ENCODE peak calls at places on chromosomes 3 and 15, in nine cellular contexts. O is lower lobe of right lung, J is colonic mucosa, D is HCT116, L is heart left ventricle, N is fibroblast of lung, Z is cardiac muscle cell, P is tibial nerve, X is neuronal stem cell. M is an unnamed sample.

GRCh38 chr3:149319750-149320149 is 13.7 kb downstream of the TM4SF18 start:
- DNase-seq in O (no peak), P (no peak), X (no peak), D (no peak), Z (no peak), N (peak), J (no peak), L (no peak), M (no peak)

GRCh38 chr15:63221346-63221745 is 31.9 kb downstream of the RAB8B start:
- DNase-seq in X (no peak), Z (no peak), J (no peak), O (no peak), N (peak), P (no peak), D (no peak), L (peak), M (peak)

GRCh38 chr3:171391432-171391831 is 68.8 kb downstream of the TNIK start:
- DNase-seq in D (no peak), P (no peak), L (no peak), Z (no peak), J (no peak), O (no peak), N (no peak), X (no peak), M (no peak)

GRCh38 chr3:52782412-52783210 is 5.2 kb downstream of the ITIH1 start:
- DNase-seq in X (no peak), L (peak), N (no peak), Z (no peak), P (no peak), J (no peak), O (peak), D (no peak), M (no peak)

GRCh38 chr3:70816346-70816745 is 503.9 kb upstream of the MDFIC2 start:
- DNase-seq in Z (no peak), L (no peak), O (no peak), N (no peak), P (no peak), J (no peak), D (no peak), X (no peak), M (no peak)

GRCh38 chr15:70892912-70893560 is 410 bp downstream of the LRRC49 start:
- DNase-seq in J (no peak), D (no peak), P (no peak), Z (peak), L (peak), N (peak), O (no peak), X (no peak), M (no peak)

GRCh38 chr15:59165726-59166125 is 40.9 kb upstream of the LDHAL6B start:
- DNase-seq in L (no peak), D (no peak), Z (peak), P (no peak), N (peak), X (no peak), O (no peak), J (no peak), M (no peak)

GRCh38 chr3:136277115-136277514 is 27.0 kb downstream of the PCCB start:
- DNase-seq in X (no peak), J (no peak), D (no peak), O (no peak), P (no peak), Z (no peak), N (no peak), L (no peak), M (no peak)

GRCh38 chr3:34212671-34213070 is 414.2 kb downstream of the PDCD6IP start:
- DNase-seq in Z (peak), D (no peak), N (peak), X (peak), J (no peak), O (no peak), P (peak), L (peak), M (no peak)

GRCh38 chr15:100763764-100764750 is 115.6 kb upstream of the ALDH1A3 start:
- DNase-seq in D (no peak), O (no peak), N (no peak), P (no peak), L (no peak), J (no peak), Z (peak), X (no peak), M (no peak)
- H3K27ac ChIP-seq in D (no peak), O (no peak), N (no peak), P (no peak), L (no peak), J (no peak), Z (no peak), X (no peak), M (no peak)

DNA sequence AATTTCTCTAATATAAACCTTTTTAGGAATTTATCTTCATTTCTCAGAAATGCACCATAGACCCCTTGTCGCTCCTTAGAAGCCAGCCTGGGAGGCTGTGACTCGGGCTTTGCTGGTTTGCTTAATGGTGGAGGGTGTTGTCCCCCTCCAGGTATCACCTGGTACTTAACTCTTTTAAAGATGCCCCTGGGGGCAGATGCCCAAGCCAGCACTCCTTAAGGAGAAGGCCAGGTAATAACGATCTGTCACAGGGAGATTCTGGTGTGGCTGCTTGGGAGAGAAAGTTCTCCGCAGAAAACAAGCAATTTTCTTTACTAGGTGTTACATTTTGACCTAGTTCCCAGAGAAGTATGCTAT is 22.3 kb downstream of the EHD4 start:
- DNase-seq in D (no peak), Z (no peak), X (no peak), P (no peak), J (no peak), L (no peak), N (no peak), O (no peak), M (no peak)
- H3K27ac ChIP-seq in D (no peak), Z (peak), X (no peak), P (no peak), J (no peak), L (peak), N (peak), O (peak), M (peak)

GRCh38 chr3:125605771-125606170 is 10.5 kb upstream of the OSBPL11 start:
- DNase-seq in L (no peak), J (no peak), P (no peak), X (no peak), O (no peak), N (no peak), D (no peak), Z (no peak), M (no peak)

GRCh38 chr3:125608419-125608818 is 13.1 kb upstream of the OSBPL11 start:
- DNase-seq in O (no peak), Z (no peak), P (no peak), J (no peak), D (no peak), X (no peak), N (no peak), L (no peak), M (no peak)

GRCh38 chr3:125606291-125606690 is 11.0 kb upstream of the OSBPL11 start:
- DNase-seq in J (no peak), N (no peak), X (no peak), Z (no peak), D (no peak), O (no peak), P (no peak), L (no peak), M (no peak)

GRCh38 chr3:125602752-125603649 is 7.7 kb upstream of the OSBPL11 start:
- DNase-seq in P (no peak), Z (peak), J (no peak), O (no peak), N (peak), L (no peak), D (peak), X (no peak), M (no peak)
- H3K27ac ChIP-seq in P (peak), Z (no peak), J (no peak), O (no peak), N (no peak), L (no peak), D (no peak), X (peak), M (no peak)

GRCh38 chr15:40285151-40285898 is 2.5 kb upstream of the ANKRD63 start:
- DNase-seq in J (no peak), D (no peak), P (no peak), N (peak), Z (peak), X (no peak), O (no peak), L (no peak), M (no peak)

GRCh38 chr15:40286794-40287193 is 3.9 kb upstream of the ANKRD63 start:
- DNase-seq in J (no peak), P (no peak), X (no peak), Z (no peak), D (no peak), L (no peak), N (no peak), O (no peak), M (no peak)

GRCh38 chr15:40287968-40288367 is 5.1 kb upstream of the ANKRD63 start:
- DNase-seq in J (no peak), Z (no peak), O (no peak), P (no peak), D (no peak), L (no peak), X (no peak), N (no peak), M (no peak)

GRCh38 chr15:40283615-40284306 is 897 bp upstream of the ANKRD63 start:
- DNase-seq in L (no peak), N (no peak), X (no peak), D (no peak), Z (no peak), J (no peak), P (no peak), O (no peak), M (no peak)

GRCh38 chr15:40286061-40286532 is 3.2 kb upstream of the ANKRD63 start:
- DNase-seq in X (no peak), P (no peak), N (no peak), J (no peak), D (no peak), O (no peak), Z (no peak), L (peak), M (no peak)
- H3K27ac ChIP-seq in X (no peak), P (no peak), N (no peak), J (no peak), D (no peak), O (no peak), Z (peak), L (peak), M (no peak)

GRCh38 chr3:81531846-81532245 is 229.6 kb downstream of the GBE1 start:
- DNase-seq in L (no peak), N (no peak), J (no peak), D (no peak), X (no peak), O (no peak), Z (no peak), P (no peak), M (no peak)
- H3K27ac ChIP-seq in L (no peak), N (no peak), J (no peak), D (no peak), X (no peak), O (no peak), Z (no peak), P (no peak), M (no peak)

DNA sequence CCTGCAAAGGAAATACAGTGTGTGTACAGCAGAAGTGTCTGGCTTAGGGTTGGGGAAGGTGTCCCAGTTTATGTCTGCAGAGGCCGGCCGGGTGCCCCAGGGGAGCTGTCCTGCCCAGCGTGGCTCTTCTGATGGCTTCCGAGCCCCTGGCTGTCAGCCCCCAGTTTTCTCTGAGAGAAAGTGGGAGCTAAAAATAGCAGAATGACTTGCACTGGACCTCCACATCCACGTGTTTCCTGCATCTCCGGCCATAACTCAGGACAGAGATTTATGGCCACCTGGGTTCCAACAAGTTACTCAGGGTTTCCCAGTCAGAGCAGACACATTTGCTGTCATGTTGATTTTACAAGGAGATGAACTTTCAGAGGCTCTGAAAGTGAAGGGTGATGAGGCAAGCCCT is 192.0 kb downstream of the ATP10A start:
- DNase-seq in N (peak), L (peak), J (no peak), X (no peak), P (no peak), D (no peak), O (no peak), Z (no peak), M (peak)
- H3K27ac ChIP-seq in N (no peak), L (peak), J (no peak), X (no peak), P (no peak), D (no peak), O (no peak), Z (peak), M (peak)

DNA sequence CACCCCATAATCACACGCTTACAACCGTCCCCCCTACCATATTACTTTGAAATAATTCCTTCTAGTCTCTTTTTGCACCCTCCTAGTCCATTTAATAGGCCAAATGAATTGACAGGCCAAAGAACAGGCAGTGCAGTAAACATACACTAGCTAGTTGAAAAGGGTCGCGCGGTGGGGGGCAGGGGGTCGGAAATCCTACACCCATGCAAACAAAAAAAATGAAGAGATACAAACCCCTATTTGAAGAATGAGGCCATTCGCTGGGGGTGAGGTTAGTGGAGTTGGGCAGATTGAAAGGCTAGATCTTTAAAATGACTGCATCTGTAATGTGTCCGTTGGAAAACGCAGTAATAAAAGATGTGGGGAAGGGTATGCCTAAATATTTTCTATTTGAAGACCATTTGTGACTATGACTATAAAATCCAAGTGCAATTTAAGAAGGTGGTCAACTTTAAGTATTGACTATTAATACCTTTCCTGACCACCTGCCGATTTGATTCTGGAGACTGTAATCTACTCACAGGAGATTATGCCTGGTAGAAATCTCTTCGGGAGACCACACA is 891 bp upstream of the ARL6 start:
- DNase-seq in J (no peak), D (no peak), N (peak), Z (peak), P (no peak), O (no peak), X (no peak), L (no peak), M (no peak)
- H3K27ac ChIP-seq in J (peak), D (peak), N (peak), Z (peak), P (peak), O (peak), X (no peak), L (no peak), M (peak)

GRCh38 chr3:138349926-138350665 is 1.7 kb downstream of the MRAS start:
- DNase-seq in L (no peak), O (peak), J (no peak), X (no peak), D (no peak), Z (peak), N (peak), P (no peak), M (peak)
- H3K27ac ChIP-seq in L (peak), O (peak), J (peak), X (no peak), D (no peak), Z (peak), N (no peak), P (peak), M (peak)

GRCh38 chr3:116566478-116566960 is 121.2 kb upstream of the LSAMP start:
- DNase-seq in P (no peak), Z (no peak), X (no peak), O (no peak), D (no peak), L (no peak), N (no peak), J (no peak), M (no peak)
- H3K27ac ChIP-seq in P (no peak), Z (no peak), X (no peak), O (no peak), D (no peak), L (no peak), N (no peak), J (no peak), M (no peak)